ENCODE peak calls at places on chromosomes 4 and X, in eight cellular contexts. A, W, N, I, O, P, Q and L are unnamed samples.

GRCh38 chrX:107775000-107775733 is 420 bp downstream of the TSC22D3 start:
- DNase-seq in W (no peak), A (no peak), Q (no peak), N (no peak), O (no peak), P (no peak), I (no peak), L (no peak)

GRCh38 chrX:71671043-71671829 is 3.9 kb downstream of the LOC101059915 start:
- DNase-seq in Q (no peak), N (no peak), W (no peak), I (no peak), P (no peak), O (no peak), A (peak; percentile 21), L (no peak)

GRCh38 chr4:137376312-137376711 is 156.0 kb downstream of the PCDH18 start:
- DNase-seq in P (no peak), O (no peak), Q (no peak), I (no peak), W (no peak), N (no peak), A (no peak), L (no peak)

GRCh38 chrX:18617351-18617750 is 54.6 kb downstream of the RS1 start:
- DNase-seq in Q (no peak), A (peak; percentile 89), P (peak; percentile 13), O (peak; percentile 76), W (no peak), I (no peak), N (no peak), L (no peak)

GRCh38 chr4:4395849-4396627 is 9.1 kb downstream of the NSG1 start:
- DNase-seq in Q (no peak), P (peak; percentile 80), W (peak; percentile 31), A (no peak), O (peak; percentile 53), N (peak; percentile 63), I (no peak), L (no peak)

GRCh38 chrX:38166478-38167083 is 54.1 kb downstream of the SRPX start:
- DNase-seq in N (no peak), O (peak; percentile 26), Q (no peak), I (no peak), A (peak; percentile 65), P (peak; percentile 24), W (no peak), L (no peak)

GRCh38 chr4:2753444-2753843 is 2.7 kb downstream of the TNIP2 start:
- DNase-seq in Q (no peak), W (peak; percentile 11), N (peak; percentile 38), O (no peak), I (no peak), A (peak; percentile 23), P (no peak), L (no peak)

GRCh38 chr4:123832173-123833026 is 435.8 kb downstream of the SPRY1 start:
- DNase-seq in I (peak; percentile 36), O (peak; percentile 100), N (peak; percentile 74), Q (no peak), W (no peak), A (peak; percentile 83), P (peak; percentile 30), L (no peak)

GRCh38 chr4:1512738-1513660 is 106.8 kb upstream of the NKX1-1 start:
- DNase-seq in N (peak; percentile 78), Q (peak; percentile 51), W (peak; percentile 55), P (peak; percentile 65), A (peak; percentile 41), I (no peak), O (no peak), L (no peak)

GRCh38 chr4:168766537-168767316 is 243.3 kb downstream of the CBR4 start:
- DNase-seq in P (no peak), I (no peak), W (no peak), Q (no peak), N (no peak), O (peak; percentile 88), A (peak; percentile 60), L (no peak)

GRCh38 chr4:5524900-5525299 is 183.5 kb downstream of the EVC2 start:
- DNase-seq in P (no peak), N (no peak), Q (no peak), O (peak; percentile 57), I (no peak), W (no peak), A (no peak), L (no peak)

GRCh38 chr4:139208404-139208945 is 31.5 kb upstream of the ELF2 start:
- DNase-seq in P (no peak), W (no peak), N (no peak), I (no peak), Q (peak; percentile 43), O (peak; percentile 91), A (no peak), L (no peak)

GRCh38 chr4:127558489-127559407 is 74.0 kb upstream of the INTU start:
- DNase-seq in P (no peak), N (no peak), Q (no peak), W (no peak), O (no peak), I (no peak), A (no peak), L (no peak)

GRCh38 chr4:101346312-101346561 is 1.1 kb downstream of the PPP3CA start:
- DNase-seq in N (no peak), A (no peak), Q (no peak), I (no peak), W (no peak), O (no peak), P (no peak), L (no peak)

GRCh38 chr4:150573534-150573933 is 8.4 kb upstream of the MAB21L2 start:
- DNase-seq in O (peak; percentile 70), W (no peak), P (no peak), I (no peak), A (peak; percentile 42), Q (no peak), N (no peak), L (no peak)

GRCh38 chrX:140766024-140766611 is 56.6 kb downstream of the LINC00632 start:
- DNase-seq in W (no peak), I (peak; percentile 41), P (peak; percentile 62), O (peak; percentile 66), A (peak; percentile 76), N (peak; percentile 78), Q (peak; percentile 22), L (peak; percentile 36)

GRCh38 chrX:10062352-10062751 is 94.4 kb upstream of the CLCN4 start:
- DNase-seq in I (no peak), N (no peak), P (no peak), W (no peak), Q (no peak), A (peak; percentile 77), O (no peak), L (no peak)

GRCh38 chr4:41102360-41103092 is 111.8 kb downstream of the APBB2 start:
- DNase-seq in N (no peak), I (no peak), P (no peak), Q (no peak), A (no peak), O (no peak), W (no peak), L (no peak)

GRCh38 chrX:22999696-23000223 is at the start of gene DDX53:
- DNase-seq in N (no peak), O (no peak), Q (no peak), W (no peak), P (no peak), A (no peak), I (no peak), L (no peak)

DNA sequence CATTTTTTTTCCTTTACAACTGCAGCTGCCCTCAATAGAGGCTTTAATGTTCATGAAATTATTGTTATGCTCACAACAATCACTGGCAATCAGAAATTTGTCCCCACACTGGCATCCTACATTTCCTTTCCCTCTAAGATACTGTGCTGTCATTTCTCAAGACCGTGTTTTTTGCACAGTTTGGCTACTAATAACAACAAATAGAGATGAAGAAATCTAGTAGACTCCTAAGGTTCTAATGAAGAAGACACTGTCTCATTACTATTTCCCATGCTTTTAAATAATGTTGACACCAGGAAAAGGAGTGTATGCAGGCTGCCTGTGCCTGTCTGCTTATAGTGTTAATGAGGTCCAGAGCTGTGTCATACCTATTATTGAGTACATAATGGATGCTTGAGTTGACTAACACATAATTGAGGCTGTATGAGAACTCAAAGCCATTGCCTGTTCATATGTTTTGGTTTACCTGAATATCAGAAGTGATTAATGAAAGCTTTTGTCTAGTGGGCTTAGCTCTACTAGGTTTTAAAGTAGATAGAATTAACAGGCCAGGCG is 1.5 kb upstream of the EIF4E start:
- DNase-seq in A (no peak), N (no peak), W (no peak), Q (no peak), O (no peak), P (no peak), I (no peak), L (no peak)
- H3K4me3 ChIP-seq in A (peak overlapping the region; percentile 92), N (no peak overlapping the region), W (peak overlapping the region; percentile 97), Q (peak overlapping the region; percentile 76), O (peak overlapping the region; percentile 4), P (no peak overlapping the region), I (no peak overlapping the region), L (peak overlapping the region; percentile 92)

GRCh38 chr4:67632492-67632891 is 68.5 kb downstream of the UBA6 start:
- DNase-seq in W (no peak), O (no peak), Q (peak; percentile 22), A (no peak), P (no peak), N (no peak), I (no peak), L (no peak)
- H3K36me3 ChIP-seq in W (peaks cover 68% of the 10 kb centered on the region), O (peaks cover 6% of the 10 kb centered on the region), Q (peaks cover 2% of the 10 kb centered on the region), A (peaks cover 64% of the 10 kb centered on the region), P (no peaks in the 10 kb centered on the region), N (no peaks in the 10 kb centered on the region), I (peaks cover 9% of the 10 kb centered on the region), L (no peaks in the 10 kb centered on the region)

GRCh38 chrX:103607385-103608304 is at the start of gene TCEAL3:
- DNase-seq in P (peak; percentile 22), I (peak; percentile 47), O (peak; percentile 26), N (peak; percentile 89), A (peak; percentile 37), W (peak; percentile 74), Q (peak; percentile 65), L (peak; percentile 50)
- H3K27ac ChIP-seq in P (no peak within 1 kb of the TSS), I (peak within 1 kb of the TSS; percentile 94), O (peak within 1 kb of the TSS; percentile 74), N (peak within 1 kb of the TSS; percentile 97), A (peak within 1 kb of the TSS; percentile 39), W (peak within 1 kb of the TSS; percentile 80), Q (peak within 1 kb of the TSS; percentile 90), L (peak within 1 kb of the TSS; percentile 20)

DNA sequence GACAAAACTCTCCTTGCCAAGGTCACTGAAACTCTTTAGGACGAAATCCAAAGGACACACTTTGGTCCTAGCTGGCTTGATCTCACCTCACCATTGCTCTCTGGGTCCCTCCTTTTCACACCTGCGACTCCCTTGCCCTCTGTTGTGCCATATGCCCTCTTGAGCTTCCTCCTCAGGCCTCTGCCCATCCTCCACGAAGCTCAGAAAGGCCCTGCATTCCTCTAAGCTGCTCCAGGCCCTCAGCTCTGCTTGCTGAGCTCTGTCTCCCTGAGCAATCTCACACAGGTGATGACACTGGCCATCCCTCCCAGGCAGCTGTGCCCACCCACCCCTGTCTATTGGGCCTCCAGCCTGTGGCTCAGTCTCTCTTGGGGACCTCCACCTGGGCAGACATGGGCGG is 10.1 kb upstream of the AFAP1 start:
- DNase-seq in Q (no peak), W (no peak), P (no peak), O (no peak), N (peak; percentile 51), A (no peak), I (no peak), L (no peak)
- H3K4me3 ChIP-seq in Q (no peak overlapping the region), W (no peak overlapping the region), P (no peak overlapping the region), O (no peak overlapping the region), N (no peak overlapping the region), A (no peak overlapping the region), I (no peak overlapping the region), L (no peak overlapping the region)